ENCODE peak calls at places on chromosomes 11 and 22, in ten cellular contexts. One of them, this sample, is unnamed.

GRCh38 chr11:8384199-8384821 is 120.6 kb upstream of the LMO1 start:
- DNase-seq in sigmoid colon: peak
- DNase-seq in body of pancreas: peak
- DNase-seq in CD8-positive, alpha-beta T cell: no peak
- DNase-seq in HAP-1: peak
- DNase-seq in fibroblast of lung: peak
- DNase-seq in psoas muscle: peak
- DNase-seq in epithelial cell of esophagus: peak
- DNase-seq in Jurkat, Clone E6-1: no peak
- DNase-seq in cardiac muscle cell: peak
- DNase-seq in this sample: no peak

GRCh38 chr11:12377824-12378593 is 638 bp downstream of the PARVA start:
- DNase-seq in sigmoid colon: peak
- DNase-seq in body of pancreas: peak
- DNase-seq in CD8-positive, alpha-beta T cell: no peak
- DNase-seq in HAP-1: peak
- DNase-seq in fibroblast of lung: peak
- DNase-seq in psoas muscle: peak
- DNase-seq in epithelial cell of esophagus: peak
- DNase-seq in Jurkat, Clone E6-1: no peak
- DNase-seq in cardiac muscle cell: peak
- DNase-seq in this sample: no peak

GRCh38 chr11:76686261-76687079 is 15.9 kb upstream of the LRRC32 start:
- DNase-seq in sigmoid colon: no peak
- DNase-seq in body of pancreas: no peak
- DNase-seq in CD8-positive, alpha-beta T cell: no peak
- DNase-seq in HAP-1: no peak
- DNase-seq in fibroblast of lung: no peak
- DNase-seq in psoas muscle: no peak
- DNase-seq in epithelial cell of esophagus: no peak
- DNase-seq in Jurkat, Clone E6-1: no peak
- DNase-seq in cardiac muscle cell: no peak
- DNase-seq in this sample: no peak

GRCh38 chr11:14894657-14895598 is 2.9 kb upstream of the CYP2R1 start:
- DNase-seq in sigmoid colon: peak
- DNase-seq in body of pancreas: no peak
- DNase-seq in CD8-positive, alpha-beta T cell: no peak
- DNase-seq in HAP-1: no peak
- DNase-seq in fibroblast of lung: no peak
- DNase-seq in psoas muscle: peak
- DNase-seq in epithelial cell of esophagus: peak
- DNase-seq in Jurkat, Clone E6-1: no peak
- DNase-seq in cardiac muscle cell: no peak
- DNase-seq in this sample: no peak

GRCh38 chr11:130151196-130151595 is 8.4 kb upstream of the ST14 start:
- DNase-seq in sigmoid colon: no peak
- DNase-seq in body of pancreas: no peak
- DNase-seq in CD8-positive, alpha-beta T cell: no peak
- DNase-seq in HAP-1: no peak
- DNase-seq in fibroblast of lung: no peak
- DNase-seq in psoas muscle: no peak
- DNase-seq in epithelial cell of esophagus: no peak
- DNase-seq in Jurkat, Clone E6-1: no peak
- DNase-seq in cardiac muscle cell: no peak
- DNase-seq in this sample: no peak

GRCh38 chr11:105226062-105226461 is 86.5 kb upstream of the CARD18 start:
- DNase-seq in sigmoid colon: no peak
- DNase-seq in body of pancreas: no peak
- DNase-seq in CD8-positive, alpha-beta T cell: no peak
- DNase-seq in HAP-1: no peak
- DNase-seq in fibroblast of lung: peak
- DNase-seq in psoas muscle: no peak
- DNase-seq in epithelial cell of esophagus: no peak
- DNase-seq in Jurkat, Clone E6-1: no peak
- DNase-seq in cardiac muscle cell: no peak
- DNase-seq in this sample: no peak

GRCh38 chr11:69381681-69382130 is 87.8 kb downstream of the MYEOV start:
- DNase-seq in sigmoid colon: peak
- DNase-seq in body of pancreas: peak
- DNase-seq in CD8-positive, alpha-beta T cell: no peak
- DNase-seq in HAP-1: no peak
- DNase-seq in fibroblast of lung: no peak
- DNase-seq in psoas muscle: peak
- DNase-seq in epithelial cell of esophagus: no peak
- DNase-seq in Jurkat, Clone E6-1: no peak
- DNase-seq in cardiac muscle cell: no peak
- DNase-seq in this sample: no peak

GRCh38 chr11:61361237-61361636 is 445 bp downstream of the CYB561A3 start:
- DNase-seq in sigmoid colon: no peak
- DNase-seq in body of pancreas: no peak
- DNase-seq in CD8-positive, alpha-beta T cell: no peak
- DNase-seq in HAP-1: no peak
- DNase-seq in fibroblast of lung: no peak
- DNase-seq in psoas muscle: no peak
- DNase-seq in epithelial cell of esophagus: no peak
- DNase-seq in Jurkat, Clone E6-1: no peak
- DNase-seq in cardiac muscle cell: no peak
- DNase-seq in this sample: no peak

GRCh38 chr11:27722117-27722844 is 22.0 kb upstream of the BDNF start:
- DNase-seq in sigmoid colon: no peak
- DNase-seq in body of pancreas: no peak
- DNase-seq in CD8-positive, alpha-beta T cell: no peak
- DNase-seq in HAP-1: no peak
- DNase-seq in fibroblast of lung: peak
- DNase-seq in psoas muscle: no peak
- DNase-seq in epithelial cell of esophagus: peak
- DNase-seq in Jurkat, Clone E6-1: no peak
- DNase-seq in cardiac muscle cell: peak
- DNase-seq in this sample: no peak
- H3K4me3 ChIP-seq in sigmoid colon: peak
- H3K4me3 ChIP-seq in body of pancreas: no peak
- H3K4me3 ChIP-seq in CD8-positive, alpha-beta T cell: no peak
- H3K4me3 ChIP-seq in HAP-1: no peak
- H3K4me3 ChIP-seq in fibroblast of lung: peak
- H3K4me3 ChIP-seq in psoas muscle: peak
- H3K4me3 ChIP-seq in epithelial cell of esophagus: peak
- H3K4me3 ChIP-seq in Jurkat, Clone E6-1: no peak
- H3K4me3 ChIP-seq in cardiac muscle cell: peak
- H3K4me3 ChIP-seq in this sample: peak

GRCh38 chr11:124894606-124895430 is 2.8 kb downstream of the ROBO4 start:
- DNase-seq in sigmoid colon: peak
- DNase-seq in body of pancreas: no peak
- DNase-seq in CD8-positive, alpha-beta T cell: no peak
- DNase-seq in HAP-1: no peak
- DNase-seq in fibroblast of lung: no peak
- DNase-seq in psoas muscle: no peak
- DNase-seq in epithelial cell of esophagus: no peak
- DNase-seq in Jurkat, Clone E6-1: no peak
- DNase-seq in cardiac muscle cell: no peak
- DNase-seq in this sample: no peak

GRCh38 chr11:124895471-124895971 is 2.1 kb downstream of the ROBO4 start:
- DNase-seq in sigmoid colon: peak
- DNase-seq in body of pancreas: no peak
- DNase-seq in CD8-positive, alpha-beta T cell: no peak
- DNase-seq in HAP-1: no peak
- DNase-seq in fibroblast of lung: no peak
- DNase-seq in psoas muscle: no peak
- DNase-seq in epithelial cell of esophagus: no peak
- DNase-seq in Jurkat, Clone E6-1: no peak
- DNase-seq in cardiac muscle cell: no peak
- DNase-seq in this sample: no peak

GRCh38 chr11:124896821-124897391 is 759 bp downstream of the ROBO4 start:
- DNase-seq in sigmoid colon: peak
- DNase-seq in body of pancreas: no peak
- DNase-seq in CD8-positive, alpha-beta T cell: no peak
- DNase-seq in HAP-1: no peak
- DNase-seq in fibroblast of lung: no peak
- DNase-seq in psoas muscle: peak
- DNase-seq in epithelial cell of esophagus: no peak
- DNase-seq in Jurkat, Clone E6-1: no peak
- DNase-seq in cardiac muscle cell: no peak
- DNase-seq in this sample: no peak

GRCh38 chr11:124897681-124898680 is at the start of gene ROBO4:
- DNase-seq in sigmoid colon: peak
- DNase-seq in body of pancreas: no peak
- DNase-seq in CD8-positive, alpha-beta T cell: no peak
- DNase-seq in HAP-1: no peak
- DNase-seq in fibroblast of lung: peak
- DNase-seq in psoas muscle: peak
- DNase-seq in epithelial cell of esophagus: peak
- DNase-seq in Jurkat, Clone E6-1: no peak
- DNase-seq in cardiac muscle cell: no peak
- DNase-seq in this sample: peak

DNA sequence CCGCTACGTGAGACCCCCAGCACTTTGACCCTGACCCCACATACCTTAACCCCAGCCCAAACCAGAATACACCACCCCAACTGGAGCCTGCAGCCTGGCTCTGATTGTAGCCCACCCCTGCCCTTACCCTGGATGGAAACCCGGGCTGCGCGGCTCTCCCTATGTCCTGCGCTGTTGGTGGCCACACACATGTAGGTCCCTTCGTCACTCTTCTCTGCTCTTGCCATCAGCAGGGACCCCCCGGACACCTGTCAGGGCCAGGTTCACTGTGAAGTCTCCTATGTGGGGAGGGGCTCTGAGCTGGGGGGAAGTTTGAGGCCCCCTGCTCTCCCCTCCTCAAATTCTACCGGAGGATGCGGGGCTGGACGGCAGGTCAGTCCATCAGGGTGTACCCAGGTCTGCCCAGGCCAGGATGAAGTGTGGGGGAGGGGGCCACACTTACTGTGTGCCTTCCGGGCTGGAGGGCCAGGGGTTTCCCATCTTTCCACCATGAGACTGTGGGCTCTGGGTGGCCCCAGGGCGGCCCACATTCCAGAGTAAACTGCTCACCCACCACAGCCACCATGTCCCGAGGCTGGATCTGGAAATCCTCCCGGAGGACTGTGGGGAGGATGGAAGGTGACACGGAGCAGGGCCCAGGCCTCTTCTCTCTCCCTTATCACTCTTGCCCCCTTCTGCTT is 1.5 kb downstream of the ROBO4 start:
- DNase-seq in sigmoid colon: peak
- DNase-seq in body of pancreas: no peak
- DNase-seq in CD8-positive, alpha-beta T cell: no peak
- DNase-seq in HAP-1: no peak
- DNase-seq in fibroblast of lung: peak
- DNase-seq in psoas muscle: no peak
- DNase-seq in epithelial cell of esophagus: no peak
- DNase-seq in Jurkat, Clone E6-1: no peak
- DNase-seq in cardiac muscle cell: no peak
- DNase-seq in this sample: no peak
- H3K4me3 ChIP-seq in sigmoid colon: peak
- H3K4me3 ChIP-seq in body of pancreas: no peak
- H3K4me3 ChIP-seq in CD8-positive, alpha-beta T cell: no peak
- H3K4me3 ChIP-seq in HAP-1: no peak
- H3K4me3 ChIP-seq in fibroblast of lung: no peak
- H3K4me3 ChIP-seq in psoas muscle: peak
- H3K4me3 ChIP-seq in epithelial cell of esophagus: no peak
- H3K4me3 ChIP-seq in Jurkat, Clone E6-1: no peak
- H3K4me3 ChIP-seq in cardiac muscle cell: no peak
- H3K4me3 ChIP-seq in this sample: no peak

DNA sequence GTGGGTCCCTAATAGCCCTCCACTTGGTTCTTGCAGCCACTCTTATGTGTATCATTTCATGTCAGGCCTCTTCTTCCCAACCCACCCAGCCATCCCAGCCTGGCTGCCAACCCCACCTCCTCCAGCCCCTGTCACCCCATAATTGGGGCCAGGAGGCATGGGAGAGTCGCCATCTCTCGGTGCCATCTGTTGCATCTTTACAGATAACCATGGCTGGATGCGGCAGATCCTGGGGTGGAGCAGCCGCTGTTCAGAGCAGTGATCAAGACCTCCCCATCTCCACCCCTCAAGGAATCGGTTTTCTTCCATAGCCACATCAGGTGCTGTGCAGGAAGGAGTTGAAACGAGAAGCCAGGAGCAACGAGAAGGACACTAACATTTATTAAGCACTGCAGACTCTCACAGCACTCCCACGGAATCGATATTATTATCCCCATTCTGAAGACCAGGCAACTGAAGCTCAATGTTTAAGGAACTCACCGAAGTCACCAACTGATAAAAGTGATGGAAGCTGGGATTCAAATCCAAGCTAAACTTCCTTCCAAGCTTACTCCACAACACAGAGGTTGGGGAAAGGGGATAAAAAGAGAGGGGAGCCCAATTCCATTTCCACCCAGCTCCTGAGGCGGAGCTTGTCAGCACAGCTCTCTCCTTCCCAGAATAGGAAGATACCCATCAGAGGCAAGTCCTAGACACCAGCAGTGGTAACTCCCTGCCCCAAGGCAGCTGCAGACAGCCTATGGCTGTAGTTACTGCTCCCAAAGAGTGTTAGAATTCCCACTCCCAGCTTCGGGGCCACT is 2.7 kb downstream of the SLC43A1 start:
- DNase-seq in sigmoid colon: no peak
- DNase-seq in body of pancreas: no peak
- DNase-seq in CD8-positive, alpha-beta T cell: no peak
- DNase-seq in HAP-1: no peak
- DNase-seq in fibroblast of lung: no peak
- DNase-seq in psoas muscle: no peak
- DNase-seq in epithelial cell of esophagus: no peak
- DNase-seq in Jurkat, Clone E6-1: no peak
- DNase-seq in cardiac muscle cell: no peak
- DNase-seq in this sample: no peak
- H3K4me3 ChIP-seq in sigmoid colon: no peak
- H3K4me3 ChIP-seq in body of pancreas: no peak
- H3K4me3 ChIP-seq in CD8-positive, alpha-beta T cell: no peak
- H3K4me3 ChIP-seq in HAP-1: peak
- H3K4me3 ChIP-seq in fibroblast of lung: no peak
- H3K4me3 ChIP-seq in psoas muscle: no peak
- H3K4me3 ChIP-seq in epithelial cell of esophagus: no peak
- H3K4me3 ChIP-seq in Jurkat, Clone E6-1: no peak
- H3K4me3 ChIP-seq in cardiac muscle cell: no peak
- H3K4me3 ChIP-seq in this sample: no peak

GRCh38 chr22:39238561-39238960 is 6.2 kb downstream of the PDGFB start:
- DNase-seq in sigmoid colon: no peak
- DNase-seq in body of pancreas: no peak
- DNase-seq in CD8-positive, alpha-beta T cell: no peak
- DNase-seq in HAP-1: no peak
- DNase-seq in fibroblast of lung: no peak
- DNase-seq in psoas muscle: no peak
- DNase-seq in epithelial cell of esophagus: no peak
- DNase-seq in Jurkat, Clone E6-1: no peak
- DNase-seq in cardiac muscle cell: no peak
- DNase-seq in this sample: no peak

GRCh38 chr22:39238966-39239510 is 5.7 kb downstream of the PDGFB start:
- DNase-seq in sigmoid colon: no peak
- DNase-seq in body of pancreas: no peak
- DNase-seq in CD8-positive, alpha-beta T cell: no peak
- DNase-seq in HAP-1: no peak
- DNase-seq in fibroblast of lung: no peak
- DNase-seq in psoas muscle: no peak
- DNase-seq in epithelial cell of esophagus: no peak
- DNase-seq in Jurkat, Clone E6-1: no peak
- DNase-seq in cardiac muscle cell: no peak
- DNase-seq in this sample: no peak

GRCh38 chr22:39240841-39241631 is 3.7 kb downstream of the PDGFB start:
- DNase-seq in sigmoid colon: peak
- DNase-seq in body of pancreas: peak
- DNase-seq in CD8-positive, alpha-beta T cell: peak
- DNase-seq in HAP-1: no peak
- DNase-seq in fibroblast of lung: no peak
- DNase-seq in psoas muscle: peak
- DNase-seq in epithelial cell of esophagus: peak
- DNase-seq in Jurkat, Clone E6-1: peak
- DNase-seq in cardiac muscle cell: no peak
- DNase-seq in this sample: no peak

GRCh38 chr22:39238124-39238466 is 6.7 kb downstream of the PDGFB start:
- DNase-seq in sigmoid colon: no peak
- DNase-seq in body of pancreas: no peak
- DNase-seq in CD8-positive, alpha-beta T cell: no peak
- DNase-seq in HAP-1: no peak
- DNase-seq in fibroblast of lung: no peak
- DNase-seq in psoas muscle: no peak
- DNase-seq in epithelial cell of esophagus: no peak
- DNase-seq in Jurkat, Clone E6-1: no peak
- DNase-seq in cardiac muscle cell: no peak
- DNase-seq in this sample: no peak

DNA sequence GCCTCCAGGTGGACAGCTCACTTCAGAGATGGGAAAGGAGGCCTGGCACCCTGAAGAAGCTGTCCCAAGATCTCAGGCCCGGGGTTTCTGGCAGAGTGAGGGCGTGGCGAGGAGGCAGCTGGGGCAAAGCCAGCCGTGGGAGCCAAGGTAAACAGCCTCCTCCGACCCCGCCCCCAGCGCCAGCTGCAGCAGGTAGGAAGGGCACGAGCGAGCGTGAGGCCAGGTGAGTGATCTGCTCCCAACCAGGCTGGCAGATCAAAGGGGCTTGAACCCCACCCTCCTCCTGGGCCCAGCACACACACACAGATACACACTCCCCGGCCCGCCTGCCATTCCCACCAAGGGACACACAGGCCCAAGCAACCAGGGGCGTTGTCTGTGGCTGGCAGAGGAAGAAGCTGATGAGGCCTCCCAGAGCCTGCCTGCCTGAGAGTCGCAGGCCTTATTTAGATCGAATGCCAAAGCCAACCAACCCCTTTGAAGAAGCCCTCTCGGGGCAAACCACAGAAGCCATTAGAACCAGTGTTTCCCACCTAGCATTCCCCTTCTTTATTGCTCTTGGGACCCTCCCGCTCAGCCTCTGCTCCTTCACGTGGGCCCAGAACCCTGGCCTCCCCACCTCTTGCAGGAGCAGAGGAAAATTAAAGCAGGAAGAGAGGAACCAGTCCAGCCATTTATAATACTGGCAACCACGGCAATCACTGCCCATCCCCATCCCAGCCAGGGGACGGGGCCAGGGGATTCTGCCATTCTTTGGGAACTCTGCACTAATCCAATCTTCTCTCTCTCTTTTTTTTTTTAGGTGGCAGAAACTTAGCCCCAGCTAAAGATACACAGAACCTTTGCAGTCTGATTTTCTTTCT is 5.0 kb downstream of the PDGFB start:
- DNase-seq in sigmoid colon: no peak
- DNase-seq in body of pancreas: peak
- DNase-seq in CD8-positive, alpha-beta T cell: peak
- DNase-seq in HAP-1: no peak
- DNase-seq in fibroblast of lung: no peak
- DNase-seq in psoas muscle: peak
- DNase-seq in epithelial cell of esophagus: peak
- DNase-seq in Jurkat, Clone E6-1: no peak
- DNase-seq in cardiac muscle cell: no peak
- DNase-seq in this sample: no peak
- H3K4me3 ChIP-seq in sigmoid colon: peak
- H3K4me3 ChIP-seq in body of pancreas: no peak
- H3K4me3 ChIP-seq in CD8-positive, alpha-beta T cell: no peak
- H3K4me3 ChIP-seq in HAP-1: no peak
- H3K4me3 ChIP-seq in fibroblast of lung: no peak
- H3K4me3 ChIP-seq in psoas muscle: peak
- H3K4me3 ChIP-seq in epithelial cell of esophagus: no peak
- H3K4me3 ChIP-seq in Jurkat, Clone E6-1: no peak
- H3K4me3 ChIP-seq in cardiac muscle cell: no peak
- H3K4me3 ChIP-seq in this sample: no peak